ENCODE peak calls at places on chromosomes 2 and 18, in eight cellular contexts. I is NB4, S is K562, B is HCT116, N is adrenal gland, M is uterus, X is H54, K is lower leg skin. E is an unnamed sample.

GRCh38 chr18:2147424-2147823 is 423.9 kb downstream of the METTL4 start:
- DNase-seq in I (no peak), M (no peak), B (no peak), S (no peak), N (no peak), K (no peak), X (peak), E (no peak)

GRCh38 chr2:23814963-23815362 is 112.0 kb downstream of the ATAD2B start:
- DNase-seq in N (no peak), I (no peak), S (no peak), K (no peak), M (no peak), X (no peak), B (no peak), E (peak)

GRCh38 chr18:76824136-76824676 is 1.8 kb downstream of the ZNF236 start:
- DNase-seq in K (no peak), I (no peak), M (no peak), X (no peak), N (no peak), S (no peak), B (no peak), E (no peak)

GRCh38 chr2:156332452-156333273 is at the start of gene NR4A2:
- DNase-seq in X (peak), I (peak), N (peak), K (peak), S (peak), B (peak), M (peak), E (peak)

GRCh38 chr2:238117199-238118154 is 17.3 kb downstream of the ESPNL start:
- DNase-seq in X (no peak), B (no peak), N (no peak), K (no peak), I (no peak), M (no peak), S (no peak), E (no peak)

GRCh38 chr2:156673271-156673615 is 237.1 kb downstream of the GPD2 start:
- DNase-seq in S (no peak), B (no peak), N (no peak), I (no peak), M (no peak), K (no peak), X (no peak), E (peak)

GRCh38 chr2:191265311-191266170 is 20.3 kb downstream of the MYO1B start:
- DNase-seq in M (peak), K (no peak), I (no peak), X (no peak), N (no peak), B (no peak), S (no peak), E (no peak)

GRCh38 chr18:9835112-9835755 is 50.5 kb upstream of the TXNDC2 start:
- DNase-seq in B (no peak), X (no peak), K (no peak), N (no peak), I (no peak), S (no peak), M (no peak), E (no peak)

GRCh38 chr2:198283149-198283548 is 478.8 kb downstream of the PLCL1 start:
- DNase-seq in K (no peak), S (no peak), B (no peak), N (no peak), X (no peak), I (no peak), M (no peak), E (no peak)

GRCh38 chr2:6071536-6071935 is 379.4 kb downstream of the SOX11 start:
- DNase-seq in K (no peak), S (no peak), B (no peak), X (no peak), I (no peak), N (no peak), M (no peak), E (no peak)

GRCh38 chr2:139790807-139791206 is 1010.6 kb upstream of the NXPH2 start:
- DNase-seq in X (no peak), M (no peak), I (peak), B (peak), N (no peak), S (no peak), K (no peak), E (peak)

GRCh38 chr2:9416962-9417316 is 6.4 kb downstream of the ITGB1BP1 start:
- DNase-seq in S (peak), N (no peak), K (peak), I (no peak), B (no peak), X (no peak), M (no peak), E (no peak)

GRCh38 chr2:97911210-97911921 is 84.4 kb downstream of the TMEM131 start:
- DNase-seq in X (no peak), N (no peak), K (no peak), M (no peak), B (no peak), I (peak), S (no peak), E (peak)

GRCh38 chr2:6068441-6068935 is 376.3 kb downstream of the SOX11 start:
- DNase-seq in S (no peak), B (no peak), N (no peak), K (no peak), M (no peak), I (no peak), X (no peak), E (no peak)

GRCh38 chr18:35835366-35835765 is 137.1 kb upstream of the RMP24 start:
- DNase-seq in B (no peak), K (no peak), M (no peak), X (no peak), S (no peak), I (no peak), N (no peak), E (no peak)

GRCh38 chr2:20211420-20211819 is 13.5 kb downstream of the SDC1 start:
- DNase-seq in S (no peak), B (no peak), X (no peak), M (no peak), K (no peak), I (no peak), N (no peak), E (no peak)

GRCh38 chr2:36633470-36634092 is 35.6 kb upstream of the FEZ2 start:
- DNase-seq in B (no peak), M (no peak), I (no peak), S (no peak), K (no peak), X (no peak), N (no peak), E (no peak)

GRCh38 chr2:179124282-179124681 is 74.3 kb upstream of the CCDC141 start:
- DNase-seq in I (no peak), N (no peak), X (no peak), S (no peak), B (no peak), K (no peak), M (no peak), E (no peak)

GRCh38 chr2:30267161-30267568 is 35.8 kb downstream of the LBH start:
- DNase-seq in N (no peak), I (peak), K (peak), M (no peak), S (peak), B (no peak), X (no peak), E (peak)

GRCh38 chr2:83217862-83218261 is 1241.2 kb downstream of the SUCLG1 start:
- DNase-seq in N (no peak), B (no peak), K (no peak), M (no peak), I (no peak), S (no peak), X (no peak), E (no peak)

GRCh38 chr2:203983064-203983715 is 46.6 kb downstream of the ICOS start:
- DNase-seq in N (no peak), K (no peak), B (no peak), X (no peak), M (no peak), I (no peak), S (no peak), E (no peak)

GRCh38 chr2:52884971-52885370 is 882.6 kb upstream of the CHAC2 start:
- DNase-seq in M (no peak), S (no peak), I (no peak), N (no peak), X (no peak), K (no peak), B (no peak), E (no peak)

GRCh38 chr2:101677657-101678056 is 19.9 kb upstream of the MAP4K4 start:
- DNase-seq in N (no peak), I (peak), X (no peak), M (no peak), K (no peak), B (no peak), S (no peak), E (no peak)

GRCh38 chr2:239137165-239137889 is 263.5 kb downstream of the HDAC4 start:
- DNase-seq in B (no peak), K (no peak), S (no peak), M (no peak), N (no peak), X (no peak), I (no peak), E (no peak)

GRCh38 chr18:22189431-22189830 is 20.0 kb downstream of the GATA6 start:
- DNase-seq in I (no peak), N (no peak), M (no peak), S (no peak), B (no peak), K (no peak), X (no peak), E (no peak)

GRCh38 chr18:21179590-21180220 is 62.3 kb upstream of the GREB1L start:
- DNase-seq in S (peak), M (peak), N (peak), K (no peak), I (peak), B (peak), X (peak), E (peak)

GRCh38 chr2:237441605-237442004 is 27.6 kb upstream of the COL6A3 start:
- DNase-seq in S (no peak), B (no peak), X (no peak), N (no peak), I (no peak), M (peak), K (no peak), E (no peak)

GRCh38 chr2:111117666-111118454 is 2.9 kb upstream of the BCL2L11 start:
- DNase-seq in B (no peak), M (peak), I (peak), N (peak), S (no peak), X (peak), K (peak), E (peak)

GRCh38 chr2:118582058-118582457 is 265.4 kb downstream of the EN1 start:
- DNase-seq in N (no peak), K (no peak), S (no peak), B (no peak), M (no peak), I (no peak), X (no peak), E (no peak)

GRCh38 chr2:198356157-198356556 is 551.8 kb downstream of the PLCL1 start:
- DNase-seq in N (no peak), M (no peak), B (no peak), S (no peak), X (no peak), K (no peak), I (no peak), E (no peak)

GRCh38 chr2:143263045-143263625 is 133.9 kb downstream of the ARHGAP15 start:
- DNase-seq in M (no peak), K (no peak), I (no peak), B (no peak), N (no peak), X (no peak), S (no peak), E (peak)

GRCh38 chr2:228675042-228675441 is 493.6 kb upstream of the SPHKAP start:
- DNase-seq in I (no peak), S (no peak), M (no peak), B (no peak), N (peak), K (no peak), X (no peak), E (no peak)

GRCh38 chr2:233814063-233814435 is 35.9 kb downstream of the MROH2A start:
- DNase-seq in B (peak), X (peak), N (no peak), I (no peak), S (peak), M (no peak), K (no peak), E (no peak)

GRCh38 chr2:75100011-75100680 is 99.2 kb downstream of the TACR1 start:
- DNase-seq in M (no peak), I (no peak), K (no peak), X (peak), B (no peak), S (no peak), N (no peak), E (no peak)

GRCh38 chr2:69973335-69973735 is 11.9 kb upstream of the ASPRV1 start:
- DNase-seq in B (no peak), I (no peak), K (no peak), X (no peak), S (peak), M (no peak), N (no peak), E (peak)

GRCh38 chr18:31610841-31611240 is 19.2 kb downstream of the TTR start:
- DNase-seq in N (no peak), M (no peak), B (peak), I (peak), S (no peak), K (no peak), X (no peak), E (peak)

GRCh38 chr2:90209806-90210205 is 1518.3 kb downstream of the RPIA start:
- DNase-seq in K (no peak), I (no peak), B (no peak), N (no peak), M (no peak), S (no peak), X (no peak), E (no peak)

GRCh38 chr18:64037812-64038414 is 68.0 kb downstream of the SERPINB8 start:
- DNase-seq in K (no peak), X (peak), N (no peak), S (peak), I (peak), B (peak), M (no peak), E (peak)

GRCh38 chr2:167212054-167212648 is 323.9 kb downstream of the XIRP2 start:
- DNase-seq in K (no peak), S (peak), I (peak), B (peak), X (no peak), N (peak), M (no peak), E (peak)

DNA sequence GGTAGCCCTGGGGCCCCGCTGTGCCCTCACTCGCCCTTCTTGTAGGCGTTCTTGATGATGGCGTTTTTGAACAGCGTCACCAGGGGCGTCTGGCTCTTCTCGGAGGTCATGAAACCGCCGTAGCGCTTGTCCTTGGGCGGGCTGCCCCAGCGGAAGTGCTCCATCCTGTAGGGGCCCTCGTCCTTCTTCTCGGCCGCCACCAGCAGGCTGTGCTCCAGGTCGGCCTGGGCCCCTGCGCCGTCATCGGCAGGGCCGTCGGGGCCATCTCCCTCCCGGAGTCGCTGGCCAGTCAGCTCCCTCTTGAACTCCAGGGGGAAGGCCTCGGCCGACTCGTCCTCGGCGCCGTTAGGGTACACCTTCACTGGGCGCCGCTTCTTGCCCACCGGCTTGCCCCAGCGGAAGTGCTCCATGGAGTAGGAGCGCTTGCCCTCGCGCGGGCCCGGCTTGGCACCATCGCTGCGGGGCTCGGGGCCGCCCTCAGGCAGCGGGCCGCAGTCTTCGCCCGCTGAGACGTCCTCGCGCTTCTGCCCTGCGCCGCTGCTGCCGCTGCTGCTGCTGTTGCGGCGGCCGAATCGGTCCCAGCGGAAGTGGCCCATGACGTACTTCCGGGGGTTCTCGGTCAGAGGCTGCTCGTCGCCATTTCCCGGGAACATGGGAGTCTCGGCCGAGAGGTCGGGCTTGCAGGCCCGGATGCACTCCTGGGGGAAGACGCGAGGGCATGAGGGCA is 7.2 kb downstream of the POMC start:
- DNase-seq in X (no peak), K (no peak), B (no peak), M (peak), I (no peak), S (no peak), N (peak), E (peak)
- TF ChIP-seq POLR2A in X (no peak), K (no peak), B (no peak), M (no peak), I (no peak), S (no peak), N (no peak), E (peak)

GRCh38 chr2:71224935-71225334 is 2.0 kb downstream of the PAIP2B start:
- DNase-seq in B (no peak), I (no peak), K (no peak), X (no peak), N (no peak), M (no peak), S (no peak), E (no peak)

GRCh38 chr2:71223767-71224333 is 3.1 kb downstream of the PAIP2B start:
- DNase-seq in M (peak), I (peak), X (peak), N (peak), S (no peak), K (no peak), B (peak), E (peak)

GRCh38 chr2:71226965-71227560 is at the start of gene PAIP2B:
- DNase-seq in N (peak), I (peak), K (peak), M (peak), X (peak), B (peak), S (peak), E (peak)

GRCh38 chr2:71226391-71226964 is 425 bp downstream of the PAIP2B start:
- DNase-seq in I (peak), B (no peak), X (no peak), N (peak), K (peak), M (no peak), S (no peak), E (peak)

GRCh38 chr2:71224457-71224856 is 2.4 kb downstream of the PAIP2B start:
- DNase-seq in S (no peak), N (no peak), M (no peak), I (no peak), K (no peak), B (no peak), X (no peak), E (no peak)
- TF ChIP-seq POLR2A in S (no peak), N (no peak), M (no peak), I (no peak), K (no peak), B (no peak), X (no peak), E (no peak)

DNA sequence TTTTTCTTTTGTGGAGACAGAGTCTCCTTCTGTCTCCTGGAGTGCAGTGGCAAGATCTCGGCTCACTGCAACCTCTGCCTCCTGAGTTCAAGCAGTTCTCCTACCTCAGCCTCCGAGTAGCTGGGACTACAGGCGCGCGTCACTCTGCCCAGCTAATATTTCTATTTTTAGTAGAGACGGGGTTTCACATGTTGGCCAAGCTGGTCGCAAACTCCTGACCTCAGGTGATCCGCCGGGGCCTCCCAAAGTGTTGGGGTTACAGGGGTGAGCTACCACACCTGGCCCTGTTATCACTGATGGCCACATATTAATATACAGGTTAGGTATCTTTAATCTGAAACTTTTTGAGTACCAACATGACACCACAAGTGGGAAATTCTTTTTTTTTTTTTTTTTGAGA is 3.4 kb downstream of the MRPL35 start:
- DNase-seq in N (no peak), I (no peak), S (no peak), K (no peak), X (no peak), M (no peak), B (no peak), E (no peak)
- TF ChIP-seq POLR2A in N (no peak), I (no peak), S (no peak), K (no peak), X (no peak), M (no peak), B (no peak), E (no peak)

DNA sequence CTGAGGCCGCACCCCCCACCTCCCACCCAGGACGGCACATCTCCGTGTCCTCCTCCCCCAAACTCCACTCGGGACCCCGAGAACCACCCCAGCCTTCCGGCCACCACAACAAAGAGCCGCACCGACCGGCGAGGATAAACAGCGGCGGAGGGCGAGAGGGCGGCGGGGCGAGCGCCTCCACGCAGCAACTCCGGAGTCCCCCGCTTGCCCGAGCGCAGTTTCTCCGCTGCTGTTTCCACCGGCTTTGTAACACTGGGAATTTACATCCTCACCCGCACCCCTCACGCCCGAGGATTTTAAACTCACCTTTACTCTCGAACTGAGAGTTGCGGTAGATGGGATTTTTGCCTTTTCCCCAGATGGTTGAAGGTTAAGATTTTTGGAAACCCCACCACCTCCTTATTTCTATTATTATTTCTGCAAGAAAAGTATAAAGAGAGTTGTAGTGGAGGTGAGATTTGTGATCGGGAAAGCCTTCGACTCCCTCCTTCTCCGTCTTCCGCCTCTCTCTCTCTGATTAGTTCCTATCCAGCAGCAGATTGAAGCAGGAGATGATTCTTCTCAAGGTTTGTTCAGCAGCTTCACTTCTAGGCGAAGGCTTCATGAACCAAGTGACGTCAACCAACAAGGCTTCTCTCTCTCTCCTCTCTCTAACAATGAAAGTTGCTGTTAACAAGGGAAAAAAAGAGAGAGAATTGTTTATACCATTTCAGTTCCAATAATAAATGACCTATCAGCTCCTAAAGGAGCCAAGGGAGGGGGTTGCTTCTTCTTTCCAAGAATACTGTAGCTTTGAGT is at the start of gene BAZ2B:
- DNase-seq in K (peak), I (peak), X (peak), B (peak), N (peak), M (no peak), S (peak), E (peak)
- TF ChIP-seq POLR2A in K (no peak), I (no peak), X (peak), B (no peak), N (peak), M (peak), S (no peak), E (peak)

E was measured in erythroblast.